ENCODE peak calls at places on chromosomes 7 and 10, in eight cellular contexts. One of them, this sample, is unnamed.
A peak's percentile ranks its signal among the peaks of the same experiment; 100 is the strongest.

GRCh38 chr7:129168219-129168991 is 20.0 kb upstream of the SMO start:
- DNase-seq in breast epithelium: no peak
- DNase-seq in GM23338: peak; percentile 84
- DNase-seq in brain microvascular endothelial cell: no peak
- DNase-seq in IMR-90: no peak
- DNase-seq in mammary epithelial cell: no peak
- DNase-seq in GM06990: no peak
- DNase-seq in fibroblast of the aortic adventitia: no peak
- DNase-seq in this sample: no peak

GRCh38 chr7:80825499-80825898 is 93.4 kb downstream of the SEMA3C start:
- DNase-seq in breast epithelium: no peak
- DNase-seq in GM23338: no peak
- DNase-seq in brain microvascular endothelial cell: no peak
- DNase-seq in IMR-90: no peak
- DNase-seq in mammary epithelial cell: no peak
- DNase-seq in GM06990: no peak
- DNase-seq in fibroblast of the aortic adventitia: no peak
- DNase-seq in this sample: no peak

GRCh38 chr7:82036146-82036886 is 266.5 kb upstream of the HGF start:
- DNase-seq in breast epithelium: no peak
- DNase-seq in GM23338: no peak
- DNase-seq in brain microvascular endothelial cell: peak; percentile 70
- DNase-seq in IMR-90: peak; percentile 91
- DNase-seq in mammary epithelial cell: peak; percentile 14
- DNase-seq in GM06990: no peak
- DNase-seq in fibroblast of the aortic adventitia: peak; percentile 81
- DNase-seq in this sample: peak; percentile 53

GRCh38 chr10:103818110-103818509 is 37.3 kb downstream of the SH3PXD2A start:
- DNase-seq in breast epithelium: no peak
- DNase-seq in GM23338: no peak
- DNase-seq in brain microvascular endothelial cell: no peak
- DNase-seq in IMR-90: no peak
- DNase-seq in mammary epithelial cell: no peak
- DNase-seq in GM06990: no peak
- DNase-seq in fibroblast of the aortic adventitia: no peak
- DNase-seq in this sample: no peak

GRCh38 chr10:115854740-115855435 is 418.1 kb downstream of the GFRA1 start:
- DNase-seq in breast epithelium: no peak
- DNase-seq in GM23338: no peak
- DNase-seq in brain microvascular endothelial cell: no peak
- DNase-seq in IMR-90: peak; percentile 23
- DNase-seq in mammary epithelial cell: no peak
- DNase-seq in GM06990: no peak
- DNase-seq in fibroblast of the aortic adventitia: no peak
- DNase-seq in this sample: no peak

GRCh38 chr7:27191081-27191715 is 6.2 kb upstream of the HOXA11 start:
- DNase-seq in breast epithelium: peak; percentile 7
- DNase-seq in GM23338: no peak
- DNase-seq in brain microvascular endothelial cell: no peak
- DNase-seq in IMR-90: no peak
- DNase-seq in mammary epithelial cell: no peak
- DNase-seq in GM06990: no peak
- DNase-seq in fibroblast of the aortic adventitia: no peak
- DNase-seq in this sample: no peak

GRCh38 chr7:68821846-68822245 is 776.4 kb upstream of the AUTS2 start:
- DNase-seq in breast epithelium: no peak
- DNase-seq in GM23338: no peak
- DNase-seq in brain microvascular endothelial cell: no peak
- DNase-seq in IMR-90: no peak
- DNase-seq in mammary epithelial cell: no peak
- DNase-seq in GM06990: no peak
- DNase-seq in fibroblast of the aortic adventitia: no peak
- DNase-seq in this sample: no peak

GRCh38 chr10:23193435-23194074 is 1.4 kb downstream of the PTF1A start:
- DNase-seq in breast epithelium: no peak
- DNase-seq in GM23338: no peak
- DNase-seq in brain microvascular endothelial cell: no peak
- DNase-seq in IMR-90: no peak
- DNase-seq in mammary epithelial cell: no peak
- DNase-seq in GM06990: no peak
- DNase-seq in fibroblast of the aortic adventitia: no peak
- DNase-seq in this sample: no peak

GRCh38 chr10:48811461-48811860 is 126.8 kb downstream of the WDFY4 start:
- DNase-seq in breast epithelium: no peak
- DNase-seq in GM23338: no peak
- DNase-seq in brain microvascular endothelial cell: no peak
- DNase-seq in IMR-90: no peak
- DNase-seq in mammary epithelial cell: peak; percentile 49
- DNase-seq in GM06990: no peak
- DNase-seq in fibroblast of the aortic adventitia: no peak
- DNase-seq in this sample: no peak

GRCh38 chr10:73364964-73365363 is 6.3 kb upstream of the CFAP70 start:
- DNase-seq in breast epithelium: no peak
- DNase-seq in GM23338: no peak
- DNase-seq in brain microvascular endothelial cell: no peak
- DNase-seq in IMR-90: no peak
- DNase-seq in mammary epithelial cell: no peak
- DNase-seq in GM06990: no peak
- DNase-seq in fibroblast of the aortic adventitia: no peak
- DNase-seq in this sample: no peak

GRCh38 chr10:48517911-48518321 is 87.0 kb downstream of the ARHGAP22 start:
- DNase-seq in breast epithelium: no peak
- DNase-seq in GM23338: no peak
- DNase-seq in brain microvascular endothelial cell: no peak
- DNase-seq in IMR-90: no peak
- DNase-seq in mammary epithelial cell: no peak
- DNase-seq in GM06990: no peak
- DNase-seq in fibroblast of the aortic adventitia: no peak
- DNase-seq in this sample: no peak

GRCh38 chr10:89419548-89419947 is 5.2 kb downstream of the IFIT5 start:
- DNase-seq in breast epithelium: no peak
- DNase-seq in GM23338: peak; percentile 59
- DNase-seq in brain microvascular endothelial cell: no peak
- DNase-seq in IMR-90: peak; percentile 31
- DNase-seq in mammary epithelial cell: no peak
- DNase-seq in GM06990: no peak
- DNase-seq in fibroblast of the aortic adventitia: peak; percentile 44
- DNase-seq in this sample: no peak
- TF ChIP-seq CTCF in breast epithelium: no peak
- TF ChIP-seq CTCF in GM23338: peak; percentile 72
- TF ChIP-seq CTCF in brain microvascular endothelial cell: peak; percentile 66
- TF ChIP-seq CTCF in IMR-90: peak; percentile 44
- TF ChIP-seq CTCF in mammary epithelial cell: no peak
- TF ChIP-seq CTCF in GM06990: peak; percentile 44
- TF ChIP-seq CTCF in fibroblast of the aortic adventitia: peak; percentile 63
- TF ChIP-seq CTCF in this sample: peak; percentile 50

DNA sequence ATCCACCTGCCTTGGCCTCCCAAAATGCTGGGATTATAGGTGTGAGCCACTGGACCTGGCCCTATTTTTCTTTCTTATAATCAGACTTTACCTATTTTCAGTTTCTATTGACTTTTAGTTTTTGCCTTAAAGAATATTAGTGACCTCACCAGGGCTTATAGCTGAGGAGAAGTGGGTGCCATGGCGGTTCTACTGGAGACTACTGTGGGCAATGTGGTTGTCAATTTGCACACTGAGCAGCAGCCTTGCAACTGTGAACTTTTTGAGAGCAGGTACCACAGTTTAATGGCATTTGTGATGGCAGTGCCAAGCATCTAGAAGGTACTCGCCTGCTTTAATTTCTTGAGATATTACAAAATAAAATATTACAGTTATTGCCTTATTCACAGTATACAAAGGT is 11.5 kb downstream of the GLCCI1 start:
- DNase-seq in breast epithelium: no peak
- DNase-seq in GM23338: no peak
- DNase-seq in brain microvascular endothelial cell: no peak
- DNase-seq in IMR-90: no peak
- DNase-seq in mammary epithelial cell: no peak
- DNase-seq in GM06990: no peak
- DNase-seq in fibroblast of the aortic adventitia: no peak
- DNase-seq in this sample: no peak
- H3K4me3 ChIP-seq in breast epithelium: no peak overlapping the region
- H3K4me3 ChIP-seq in GM23338: no peak overlapping the region
- H3K4me3 ChIP-seq in brain microvascular endothelial cell: no peak overlapping the region
- H3K4me3 ChIP-seq in IMR-90: no peak overlapping the region
- H3K4me3 ChIP-seq in mammary epithelial cell: no peak overlapping the region
- H3K4me3 ChIP-seq in GM06990: no peak overlapping the region
- H3K4me3 ChIP-seq in fibroblast of the aortic adventitia: no peak overlapping the region
- H3K4me3 ChIP-seq in this sample: no peak overlapping the region

GRCh38 chr7:127890726-127891125 is 140.5 kb downstream of the LRRC4 start:
- DNase-seq in breast epithelium: no peak
- DNase-seq in GM23338: no peak
- DNase-seq in brain microvascular endothelial cell: no peak
- DNase-seq in IMR-90: no peak
- DNase-seq in mammary epithelial cell: no peak
- DNase-seq in GM06990: no peak
- DNase-seq in fibroblast of the aortic adventitia: no peak
- DNase-seq in this sample: no peak
- TF ChIP-seq CTCF in breast epithelium: no peak
- TF ChIP-seq CTCF in GM23338: no peak
- TF ChIP-seq CTCF in brain microvascular endothelial cell: no peak
- TF ChIP-seq CTCF in IMR-90: no peak
- TF ChIP-seq CTCF in mammary epithelial cell: no peak
- TF ChIP-seq CTCF in GM06990: no peak
- TF ChIP-seq CTCF in fibroblast of the aortic adventitia: no peak
- TF ChIP-seq CTCF in this sample: no peak

GRCh38 chr10:92753865-92754264 is 64.1 kb downstream of the HHEX start:
- DNase-seq in breast epithelium: no peak
- DNase-seq in GM23338: no peak
- DNase-seq in brain microvascular endothelial cell: no peak
- DNase-seq in IMR-90: no peak
- DNase-seq in mammary epithelial cell: no peak
- DNase-seq in GM06990: no peak
- DNase-seq in fibroblast of the aortic adventitia: no peak
- DNase-seq in this sample: no peak

GRCh38 chr10:92756233-92757065 is 66.7 kb downstream of the HHEX start:
- DNase-seq in breast epithelium: no peak
- DNase-seq in GM23338: no peak
- DNase-seq in brain microvascular endothelial cell: no peak
- DNase-seq in IMR-90: peak; percentile 44
- DNase-seq in mammary epithelial cell: no peak
- DNase-seq in GM06990: peak; percentile 84
- DNase-seq in fibroblast of the aortic adventitia: peak; percentile 31
- DNase-seq in this sample: no peak

GRCh38 chr10:92757066-92757716 is 67.4 kb downstream of the HHEX start:
- DNase-seq in breast epithelium: peak; percentile 55
- DNase-seq in GM23338: peak; percentile 55
- DNase-seq in brain microvascular endothelial cell: peak; percentile 53
- DNase-seq in IMR-90: peak; percentile 82
- DNase-seq in mammary epithelial cell: peak; percentile 31
- DNase-seq in GM06990: peak; percentile 75
- DNase-seq in fibroblast of the aortic adventitia: peak; percentile 97
- DNase-seq in this sample: peak; percentile 65

GRCh38 chr10:92757720-92758119 is 68.0 kb downstream of the HHEX start:
- DNase-seq in breast epithelium: no peak
- DNase-seq in GM23338: no peak
- DNase-seq in brain microvascular endothelial cell: no peak
- DNase-seq in IMR-90: no peak
- DNase-seq in mammary epithelial cell: no peak
- DNase-seq in GM06990: no peak
- DNase-seq in fibroblast of the aortic adventitia: no peak
- DNase-seq in this sample: no peak

DNA sequence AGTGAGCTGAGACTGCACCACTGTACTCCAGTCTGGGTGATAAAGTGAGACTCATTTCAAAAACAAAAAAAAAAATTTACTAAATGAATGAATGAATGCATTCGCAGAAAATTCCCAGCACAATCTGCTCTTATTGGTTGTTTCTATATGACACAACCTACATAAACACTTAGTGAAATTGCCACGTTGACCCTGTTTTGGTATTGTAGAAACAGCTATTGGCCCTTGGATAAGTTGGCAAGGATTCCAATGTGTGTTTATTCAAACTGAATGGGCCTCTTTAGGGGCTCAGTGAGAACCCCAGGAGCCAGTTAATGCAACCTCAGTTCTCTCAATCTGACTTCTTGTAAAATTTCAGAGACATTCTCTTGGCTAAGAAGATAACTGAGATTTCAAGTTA is 66.0 kb downstream of the HHEX start:
- DNase-seq in breast epithelium: no peak
- DNase-seq in GM23338: no peak
- DNase-seq in brain microvascular endothelial cell: no peak
- DNase-seq in IMR-90: no peak
- DNase-seq in mammary epithelial cell: no peak
- DNase-seq in GM06990: no peak
- DNase-seq in fibroblast of the aortic adventitia: no peak
- DNase-seq in this sample: no peak
- H3K4me3 ChIP-seq in breast epithelium: no peak overlapping the region
- H3K4me3 ChIP-seq in GM23338: no peak overlapping the region
- H3K4me3 ChIP-seq in brain microvascular endothelial cell: no peak overlapping the region
- H3K4me3 ChIP-seq in IMR-90: no peak overlapping the region
- H3K4me3 ChIP-seq in mammary epithelial cell: no peak overlapping the region
- H3K4me3 ChIP-seq in GM06990: no peak overlapping the region
- H3K4me3 ChIP-seq in fibroblast of the aortic adventitia: no peak overlapping the region
- H3K4me3 ChIP-seq in this sample: no peak overlapping the region

GRCh38 chr10:67280405-67280804 is 354.6 kb downstream of the LRRTM3 start:
- DNase-seq in breast epithelium: no peak
- DNase-seq in GM23338: no peak
- DNase-seq in brain microvascular endothelial cell: no peak
- DNase-seq in IMR-90: no peak
- DNase-seq in mammary epithelial cell: no peak
- DNase-seq in GM06990: no peak
- DNase-seq in fibroblast of the aortic adventitia: no peak
- DNase-seq in this sample: no peak

GRCh38 chr10:67288688-67289410 is 363.0 kb downstream of the LRRTM3 start:
- DNase-seq in breast epithelium: no peak
- DNase-seq in GM23338: no peak
- DNase-seq in brain microvascular endothelial cell: no peak
- DNase-seq in IMR-90: no peak
- DNase-seq in mammary epithelial cell: no peak
- DNase-seq in GM06990: no peak
- DNase-seq in fibroblast of the aortic adventitia: no peak
- DNase-seq in this sample: no peak

GRCh38 chr10:67282871-67283270 is 357.0 kb downstream of the LRRTM3 start:
- DNase-seq in breast epithelium: no peak
- DNase-seq in GM23338: no peak
- DNase-seq in brain microvascular endothelial cell: no peak
- DNase-seq in IMR-90: no peak
- DNase-seq in mammary epithelial cell: no peak
- DNase-seq in GM06990: no peak
- DNase-seq in fibroblast of the aortic adventitia: no peak
- DNase-seq in this sample: no peak

GRCh38 chr10:67284589-67284988 is 358.8 kb downstream of the LRRTM3 start:
- DNase-seq in breast epithelium: no peak
- DNase-seq in GM23338: no peak
- DNase-seq in brain microvascular endothelial cell: no peak
- DNase-seq in IMR-90: no peak
- DNase-seq in mammary epithelial cell: no peak
- DNase-seq in GM06990: no peak
- DNase-seq in fibroblast of the aortic adventitia: no peak
- DNase-seq in this sample: no peak
- TF ChIP-seq CTCF in breast epithelium: no peak
- TF ChIP-seq CTCF in GM23338: peak; percentile 44
- TF ChIP-seq CTCF in brain microvascular endothelial cell: no peak
- TF ChIP-seq CTCF in IMR-90: no peak
- TF ChIP-seq CTCF in mammary epithelial cell: no peak
- TF ChIP-seq CTCF in GM06990: no peak
- TF ChIP-seq CTCF in fibroblast of the aortic adventitia: no peak
- TF ChIP-seq CTCF in this sample: no peak

This sample was measured in AG09309.